ENCODE peak calls at places on chromosome 17, in four cellular contexts. I, M, Z and W are unnamed samples.

GRCh38 chr17:81470944-81471803 is 41.4 kb downstream of the ACTG1 start:
- DNase-seq in I (no peak), M (no peak), Z (no peak), W (no peak)

GRCh38 chr17:59365383-59365981 is 34.0 kb downstream of the YPEL2 start:
- DNase-seq in I (no peak), M (no peak), Z (peak), W (no peak)

GRCh38 chr17:40450175-40450574 is 6.9 kb downstream of the IGFBP4 start:
- DNase-seq in I (no peak), M (no peak), Z (peak), W (peak)

GRCh38 chr17:74493381-74493833 is 27.0 kb downstream of the CD300A start:
- DNase-seq in I (peak), M (peak), Z (peak), W (peak)

GRCh38 chr17:77684803-77685580 is 273.5 kb upstream of the TNRC6C start:
- DNase-seq in I (no peak), M (no peak), Z (no peak), W (no peak)

GRCh38 chr17:45298546-45299285 is 18.1 kb downstream of the MAP3K14 start:
- DNase-seq in I (no peak), M (no peak), Z (no peak), W (no peak)

GRCh38 chr17:51228177-51228576 is 31.7 kb downstream of the MBTD1 start:
- DNase-seq in I (no peak), M (no peak), Z (no peak), W (no peak)

GRCh38 chr17:20981046-20981920 is 61.5 kb downstream of the USP22 start:
- DNase-seq in I (no peak), M (no peak), Z (no peak), W (no peak)

GRCh38 chr17:37134050-37134449 is 185.3 kb downstream of the AATF start:
- DNase-seq in I (no peak), M (no peak), Z (no peak), W (no peak)

GRCh38 chr17:58280480-58281217 is at the start of gene MPO:
- DNase-seq in I (no peak), M (no peak), Z (no peak), W (peak)

GRCh38 chr17:69960755-69961154 is 114.3 kb upstream of the KCNJ16 start:
- DNase-seq in I (no peak), M (no peak), Z (no peak), W (no peak)

GRCh38 chr17:49214665-49215360 is 4.3 kb downstream of the ABI3 start:
- DNase-seq in I (no peak), M (no peak), Z (no peak), W (no peak)

GRCh38 chr17:79262624-79263023 is 188.0 kb downstream of the ENGASE start:
- DNase-seq in I (no peak), M (no peak), Z (no peak), W (no peak)

GRCh38 chr17:40112191-40112590 is 9.6 kb upstream of the MSL1 start:
- DNase-seq in I (no peak), M (no peak), Z (no peak), W (no peak)

GRCh38 chr17:34413443-34414076 is 50.5 kb upstream of the CCL1 start:
- DNase-seq in I (no peak), M (no peak), Z (peak), W (no peak)

GRCh38 chr17:52024296-52024870 is 134.1 kb downstream of the CA10 start:
- DNase-seq in I (no peak), M (no peak), Z (no peak), W (no peak)

GRCh38 chr17:69857412-69857835 is 217.6 kb upstream of the KCNJ16 start:
- DNase-seq in I (no peak), M (no peak), Z (peak), W (no peak)

GRCh38 chr17:20997711-20998570 is 44.9 kb downstream of the USP22 start:
- DNase-seq in I (no peak), M (no peak), Z (no peak), W (no peak)

GRCh38 chr17:21202512-21202911 is 11.4 kb downstream of the TMEM11 start:
- DNase-seq in I (no peak), M (no peak), Z (no peak), W (no peak)

GRCh38 chr17:7183433-7184090 is 4.4 kb upstream of the ASGR1 start:
- DNase-seq in I (no peak), M (no peak), Z (no peak), W (no peak)

GRCh38 chr17:7184647-7185046 is 5.5 kb upstream of the ASGR1 start:
- DNase-seq in I (no peak), M (no peak), Z (no peak), W (no peak)

GRCh38 chr17:7184091-7184488 is 4.9 kb upstream of the ASGR1 start:
- DNase-seq in I (no peak), M (no peak), Z (no peak), W (peak)

GRCh38 chr17:7190276-7190917 is 11.2 kb upstream of the ASGR1 start:
- DNase-seq in I (no peak), M (no peak), Z (no peak), W (no peak)

GRCh38 chr17:7186241-7186640 is 7.1 kb upstream of the ASGR1 start:
- DNase-seq in I (no peak), M (no peak), Z (peak), W (no peak)
- TF ChIP-seq SPI1 in I (no peak), M (no peak), Z (no peak), W (no peak)

GRCh38 chr17:31535581-31535981 is 144.1 kb downstream of the RAB11FIP4 start:
- DNase-seq in I (peak), M (peak), Z (no peak), W (no peak)
- TF ChIP-seq SPI1 in I (peak), M (peak), Z (no peak), W (no peak)

DNA sequence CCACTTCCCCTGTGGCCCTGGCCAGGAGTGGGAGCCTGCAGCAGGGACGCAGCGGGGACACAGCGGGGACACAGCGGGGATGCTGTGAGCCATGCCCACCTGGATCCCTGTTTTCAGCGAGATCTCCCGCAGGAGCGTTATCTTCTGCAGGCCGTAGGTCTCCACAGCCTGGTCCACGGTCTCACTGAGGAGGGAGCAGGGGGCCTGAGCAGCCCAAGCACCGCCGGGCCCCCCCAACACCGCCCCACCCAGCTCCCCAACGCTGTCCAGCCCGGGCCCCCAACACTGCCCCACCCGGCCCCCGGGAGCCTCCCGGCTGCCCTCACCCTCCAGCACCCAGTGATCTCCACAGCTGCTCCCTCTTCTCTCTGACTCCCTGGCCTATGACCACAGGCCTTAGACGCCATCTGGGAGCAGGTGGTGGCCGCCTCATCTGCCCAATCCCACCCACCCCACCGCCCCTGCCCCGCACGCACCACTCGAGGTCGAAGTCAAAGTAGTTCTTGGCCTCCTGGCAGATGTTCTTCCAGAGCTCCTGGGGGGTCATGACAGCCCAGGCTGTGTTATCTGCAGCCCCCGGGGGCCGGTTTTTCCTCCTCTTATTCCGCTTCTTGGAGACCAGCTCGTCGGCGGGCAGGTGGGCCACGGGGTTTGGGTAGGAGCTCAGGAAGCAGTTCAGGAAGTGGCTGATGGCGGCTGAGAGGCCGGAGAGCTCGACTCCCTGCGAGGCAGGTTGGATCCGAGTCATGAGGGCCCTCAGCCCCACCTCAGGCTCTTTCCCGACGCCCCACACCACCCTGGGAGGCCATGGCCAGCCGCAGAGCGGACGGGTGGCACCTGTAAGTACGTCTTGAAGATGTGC is 17.0 kb downstream of the CLUH start:
- DNase-seq in I (no peak), M (peak), Z (no peak), W (no peak)
- TF ChIP-seq SPI1 in I (no peak), M (no peak), Z (no peak), W (no peak)

DNA sequence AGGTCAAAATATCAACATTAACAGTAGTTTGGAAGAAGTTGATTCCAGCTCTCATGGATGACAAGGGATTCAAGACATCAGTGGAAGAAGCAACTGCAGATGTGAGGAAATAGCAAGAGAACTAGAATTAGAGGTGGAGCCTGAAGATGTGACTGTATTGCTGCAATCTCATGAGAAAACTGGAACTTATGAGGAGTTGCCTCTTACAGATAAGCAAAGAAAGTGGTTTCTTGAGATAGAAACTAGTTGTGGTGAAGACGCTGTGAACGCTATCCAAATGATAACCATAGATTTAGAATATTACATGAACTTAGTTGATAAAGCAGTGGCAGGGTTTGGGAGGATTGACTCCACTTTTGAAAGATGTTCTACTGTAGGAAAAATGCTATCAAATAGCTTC is 67.8 kb downstream of the GOSR1 start:
- DNase-seq in I (no peak), M (no peak), Z (no peak), W (peak)
- TF ChIP-seq SPI1 in I (no peak), M (no peak), Z (no peak), W (no peak)

GRCh38 chr17:17783121-17783824 is 53.5 kb downstream of the SREBF1 start:
- DNase-seq in I (peak), M (peak), Z (peak), W (no peak)

GRCh38 chr17:17782425-17783120 is 54.2 kb downstream of the SREBF1 start:
- DNase-seq in I (no peak), M (no peak), Z (peak), W (no peak)

GRCh38 chr17:17785407-17785806 is 51.4 kb downstream of the SREBF1 start:
- DNase-seq in I (no peak), M (no peak), Z (no peak), W (no peak)

GRCh38 chr17:17783825-17784598 is 52.8 kb downstream of the SREBF1 start:
- DNase-seq in I (peak), M (no peak), Z (no peak), W (no peak)

GRCh38 chr17:17784599-17785264 is 52.1 kb downstream of the SREBF1 start:
- DNase-seq in I (no peak), M (no peak), Z (peak), W (no peak)
- TF ChIP-seq SPI1 in I (no peak), M (no peak), Z (no peak), W (no peak)

DNA sequence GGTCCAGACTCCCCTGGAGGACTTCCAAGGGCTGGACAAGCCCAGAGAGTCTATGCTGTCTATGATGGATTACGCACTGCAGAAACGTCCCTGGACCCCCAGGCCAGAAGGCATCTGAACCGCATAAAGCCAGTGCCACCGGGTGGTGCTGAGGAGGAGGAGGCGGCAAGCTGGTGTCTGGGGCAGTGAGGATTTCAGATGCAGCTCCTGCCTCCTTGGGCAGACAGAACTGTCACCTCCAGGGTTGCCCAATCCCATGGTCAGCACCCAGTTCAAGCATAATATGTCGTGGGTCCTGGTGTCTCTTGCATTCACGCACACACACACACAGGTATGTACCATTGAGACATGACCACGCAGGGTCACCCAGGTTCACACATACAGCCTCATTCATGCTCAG is 25.6 kb downstream of the RAP1GAP2 start:
- DNase-seq in I (no peak), M (no peak), Z (no peak), W (no peak)
- TF ChIP-seq SPI1 in I (no peak), M (no peak), Z (no peak), W (no peak)

DNA sequence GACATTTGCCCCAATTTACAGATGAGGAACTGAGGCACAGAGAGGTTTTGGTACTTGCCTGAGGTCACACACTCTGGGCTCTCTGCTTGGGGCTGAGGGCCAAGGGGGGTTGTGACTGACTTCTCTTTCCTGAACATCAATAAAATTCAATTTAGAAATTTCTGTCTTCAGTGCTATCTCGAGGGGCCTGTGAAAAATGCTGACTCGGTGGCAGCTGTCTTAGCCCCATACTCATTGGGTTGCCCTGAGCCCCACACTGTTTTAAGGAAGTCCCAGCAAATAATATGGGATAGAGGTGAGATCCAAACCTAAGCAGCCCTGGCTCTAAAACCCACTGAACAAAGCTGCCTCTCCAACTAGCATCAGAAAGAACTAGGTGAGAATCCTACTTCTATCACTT is 7.0 kb upstream of the BRCA1 start:
- DNase-seq in I (no peak), M (no peak), Z (no peak), W (no peak)
- TF ChIP-seq SPI1 in I (no peak), M (no peak), Z (no peak), W (no peak)

DNA sequence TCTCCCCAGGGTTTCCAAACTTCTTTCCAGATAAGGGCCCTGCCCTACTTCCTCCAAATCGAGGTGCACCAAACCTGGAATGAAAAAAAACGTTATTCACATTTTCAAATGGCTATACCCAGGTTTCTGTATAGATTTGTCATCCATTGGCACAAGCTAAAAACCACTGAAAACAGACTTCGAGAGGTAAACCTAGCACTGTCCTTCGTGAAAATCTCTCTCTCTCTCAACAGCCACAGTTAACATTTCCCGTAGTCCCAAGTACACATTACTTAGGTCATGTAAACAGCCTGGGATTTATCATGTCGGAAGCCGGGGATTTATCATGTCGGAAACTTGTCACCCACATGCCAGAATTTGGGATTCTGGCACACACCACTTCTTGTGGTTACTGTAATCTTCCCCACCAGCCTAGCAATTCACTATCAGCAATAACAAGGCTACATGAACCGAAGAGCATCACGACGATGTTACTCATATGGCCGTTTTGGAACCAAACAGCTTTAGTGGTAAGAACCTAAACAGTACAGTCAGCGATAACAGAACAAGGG is 1.2 kb downstream of the DDX5 start:
- DNase-seq in I (no peak), M (no peak), Z (no peak), W (no peak)
- TF ChIP-seq SPI1 in I (no peak), M (no peak), Z (no peak), W (no peak)